ENCODE peak calls at places on chromosome 1, in eight cellular contexts. Z is H7, I is astrocyte of the spinal cord, X is AG09309, K is upper lobe of right lung, R is AG04449, H is lower lobe of right lung, U is hepatocyte. N is an unnamed sample.

GRCh38 chr1:8415526-8416278 is 97.8 kb downstream of the SLC45A1 start:
- DNase-seq in U (no peak), I (no peak), R (no peak), H (no peak), X (no peak), K (no peak), Z (no peak), N (no peak)

GRCh38 chr1:8374812-8375211 is 56.9 kb downstream of the SLC45A1 start:
- DNase-seq in I (peak; percentile 39), H (no peak), X (no peak), R (no peak), U (no peak), K (no peak), Z (peak; percentile 71), N (no peak)

GRCh38 chr1:226149806-226150205 is 36.7 kb downstream of the ACBD3 start:
- DNase-seq in I (no peak), R (no peak), K (no peak), Z (no peak), X (no peak), H (no peak), U (peak; percentile 58), N (no peak)

GRCh38 chr1:11400155-11400554 is 78.8 kb upstream of the DISP3 start:
- DNase-seq in X (no peak), U (no peak), I (no peak), Z (no peak), H (no peak), R (no peak), K (no peak), N (no peak)

GRCh38 chr1:115649964-115650363 is 8.2 kb downstream of the VANGL1 start:
- DNase-seq in K (no peak), I (peak; percentile 29), Z (peak; percentile 71), X (no peak), H (no peak), R (no peak), U (no peak), N (no peak)

GRCh38 chr1:4665456-4665855 is 11.0 kb downstream of the AJAP1 start:
- DNase-seq in I (no peak), R (no peak), Z (no peak), H (no peak), X (no peak), K (no peak), U (no peak), N (no peak)

GRCh38 chr1:21909787-21910503 is 27.2 kb downstream of the HSPG2 start:
- DNase-seq in H (no peak), U (peak; percentile 53), Z (peak; percentile 82), I (peak; percentile 59), R (no peak), X (no peak), K (peak; percentile 65), N (peak; percentile 88)

GRCh38 chr1:47388548-47389238 is 27.4 kb upstream of the FOXE3 start:
- DNase-seq in R (no peak), H (no peak), U (peak; percentile 73), X (no peak), Z (peak; percentile 81), I (peak; percentile 50), K (no peak), N (peak; percentile 42)

GRCh38 chr1:201262963-201263608 is 20.2 kb upstream of the PKP1 start:
- DNase-seq in K (no peak), I (no peak), H (no peak), R (no peak), U (no peak), Z (no peak), X (no peak), N (no peak)

GRCh38 chr1:234884006-234884405 is 244.6 kb downstream of the TOMM20 start:
- DNase-seq in K (no peak), I (no peak), U (no peak), H (no peak), X (no peak), Z (no peak), R (no peak), N (no peak)

GRCh38 chr1:209457618-209458017 is 125.9 kb upstream of the CAMK1G start:
- DNase-seq in K (no peak), H (no peak), R (no peak), Z (no peak), X (no peak), I (no peak), U (no peak), N (no peak)

GRCh38 chr1:50646526-50646925 is 223.3 kb upstream of the DMRTA2 start:
- DNase-seq in U (no peak), X (no peak), K (no peak), R (no peak), Z (no peak), H (no peak), I (no peak), N (no peak)

GRCh38 chr1:175673236-175674150 is 69.9 kb downstream of the TNR start:
- DNase-seq in Z (no peak), U (no peak), H (no peak), I (no peak), K (no peak), X (no peak), R (no peak), N (no peak)

GRCh38 chr1:228228601-228229074 is 20.8 kb downstream of the OBSCN start:
- DNase-seq in I (peak; percentile 78), K (no peak), Z (no peak), H (no peak), R (peak; percentile 24), U (no peak), X (peak; percentile 85), N (no peak)

DNA sequence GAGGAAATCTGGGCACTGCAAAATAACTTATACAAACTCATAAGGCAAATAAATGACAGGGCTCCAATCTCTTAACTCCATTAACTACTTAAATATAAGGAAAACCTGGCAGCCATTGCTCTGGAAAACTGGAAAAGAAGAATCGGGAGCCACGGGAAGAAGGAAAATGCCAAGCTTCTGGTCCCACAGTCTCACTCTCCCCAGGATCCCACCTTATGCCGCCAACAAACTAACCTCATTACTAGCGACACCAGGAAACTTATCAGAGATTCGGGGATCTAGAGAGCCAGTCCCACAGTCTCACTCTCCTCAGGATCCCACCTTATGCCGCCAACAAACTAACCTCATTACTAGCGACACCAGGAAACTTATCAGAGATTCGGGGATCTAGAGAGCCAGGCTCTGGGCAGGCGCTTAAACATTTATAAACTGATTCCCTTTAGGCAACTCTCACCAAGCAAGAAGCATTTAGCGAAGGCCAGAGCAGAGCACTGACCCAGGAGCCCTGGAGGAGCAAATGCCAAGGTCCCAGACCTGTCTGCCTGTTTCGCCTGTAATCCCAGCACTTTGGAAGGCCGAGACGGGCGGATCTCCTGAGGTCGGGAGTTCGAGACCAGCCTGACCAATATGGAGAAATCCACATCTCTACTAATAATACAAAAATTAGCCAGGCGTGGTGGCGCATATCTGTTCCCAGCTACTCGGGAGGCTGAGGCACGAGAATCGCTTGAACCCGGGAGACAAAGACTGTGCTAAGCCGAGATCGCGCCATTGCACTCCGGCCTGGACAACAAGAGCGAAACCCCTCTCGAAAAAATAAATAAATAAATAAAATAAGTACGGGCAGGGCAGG is 720 bp downstream of the PSMB2 start:
- DNase-seq in X (no peak), I (no peak), R (no peak), U (no peak), K (no peak), Z (no peak), H (no peak), N (no peak)
- H3K4me3 ChIP-seq in X (peak overlapping the region; percentile 87), I (peak overlapping the region; percentile 99), R (peak overlapping the region; percentile 91), U (peak overlapping the region; percentile 82), K (peak overlapping the region; percentile 96), Z (peak overlapping the region; percentile 98), H (peak overlapping the region; percentile 82), N (peak overlapping the region; percentile 78)

GRCh38 chr1:1431845-1432565 is 3.5 kb upstream of the VWA1 start:
- DNase-seq in Z (peak; percentile 77), K (peak; percentile 90), X (no peak), U (peak; percentile 84), H (peak; percentile 84), R (no peak), I (no peak), N (peak; percentile 73)
- H3K4me3 ChIP-seq in Z (no peak overlapping the region), K (no peak overlapping the region), X (no peak overlapping the region), U (no peak overlapping the region), H (peak overlapping the region; percentile 2), R (no peak overlapping the region), I (no peak overlapping the region), N (no peak overlapping the region)

DNA sequence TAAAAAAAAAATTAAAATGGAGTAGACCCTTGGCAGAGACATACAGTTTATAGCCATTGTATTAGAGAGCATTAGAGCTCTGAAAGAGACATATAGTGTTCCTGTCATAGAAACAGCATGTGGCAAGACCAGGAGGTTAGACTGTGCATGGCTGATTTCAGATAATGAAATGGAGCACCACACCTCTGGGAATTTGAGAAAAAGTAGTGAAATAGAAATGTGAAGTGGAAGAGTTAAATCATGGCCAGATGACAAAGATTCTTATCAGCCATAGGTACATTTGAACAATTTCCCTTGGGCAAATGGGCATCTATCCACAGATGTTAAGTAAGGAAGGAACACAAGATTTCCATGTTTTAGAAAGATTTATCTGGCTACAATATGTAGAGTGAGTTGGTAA is 1083.1 kb downstream of the PLA2G4A start:
- DNase-seq in Z (no peak), H (no peak), R (no peak), I (no peak), K (no peak), X (no peak), U (no peak), N (no peak)
- H3K4me3 ChIP-seq in Z (no peak overlapping the region), H (no peak overlapping the region), R (no peak overlapping the region), I (no peak overlapping the region), K (no peak overlapping the region), X (no peak overlapping the region), U (no peak overlapping the region), N (no peak overlapping the region)

GRCh38 chr1:71828431-71829012 is 453.8 kb downstream of the NEGR1 start:
- DNase-seq in Z (peak; percentile 0), X (no peak), U (no peak), R (no peak), H (no peak), K (no peak), I (no peak), N (no peak)

GRCh38 chr1:71823656-71824159 is 458.6 kb downstream of the NEGR1 start:
- DNase-seq in K (no peak), X (no peak), Z (no peak), R (no peak), I (no peak), H (no peak), U (no peak), N (no peak)

GRCh38 chr1:71834570-71835441 is 447.5 kb downstream of the NEGR1 start:
- DNase-seq in I (no peak), U (peak; percentile 35), R (no peak), K (no peak), Z (no peak), X (no peak), H (no peak), N (peak; percentile 19)

DNA sequence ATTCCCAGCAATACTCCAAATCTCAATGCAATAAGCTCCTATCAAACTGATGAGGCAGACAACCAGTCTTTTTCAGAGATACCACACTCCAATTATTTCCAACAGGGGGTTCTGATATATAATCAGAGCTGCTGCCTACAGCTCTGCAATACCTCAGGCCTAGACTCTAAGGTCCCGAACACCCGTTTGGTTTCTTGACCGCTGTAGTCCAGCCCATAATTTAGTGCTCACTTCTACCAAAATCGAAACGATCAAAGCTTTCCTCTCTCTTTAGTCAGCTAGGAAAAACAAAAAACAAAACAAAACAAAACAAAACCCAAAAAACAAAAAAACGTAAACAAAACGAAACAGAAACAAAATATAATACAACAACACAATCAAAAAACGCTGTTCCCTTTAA is 453.0 kb downstream of the NEGR1 start:
- DNase-seq in U (no peak), H (no peak), R (no peak), X (no peak), I (no peak), K (no peak), Z (no peak), N (no peak)
- H3K4me3 ChIP-seq in U (no peak overlapping the region), H (no peak overlapping the region), R (no peak overlapping the region), X (no peak overlapping the region), I (no peak overlapping the region), K (no peak overlapping the region), Z (no peak overlapping the region), N (no peak overlapping the region)

GRCh38 chr1:61184035-61184713 is 101.8 kb downstream of the NFIA start:
- DNase-seq in R (no peak), K (peak; percentile 95), I (peak; percentile 93), H (peak; percentile 95), X (no peak), U (peak; percentile 69), Z (no peak), N (peak; percentile 93)
- H3K4me3 ChIP-seq in R (no peak overlapping the region), K (peak overlapping the region; percentile 48), I (peak overlapping the region; percentile 3), H (peak overlapping the region; percentile 46), X (no peak overlapping the region), U (peak overlapping the region; percentile 12), Z (no peak overlapping the region), N (peak overlapping the region; percentile 43)